ENCODE peak calls at places on chromosomes 7 and 10, in seven cellular contexts. O, D, N, A, P, S and F are unnamed samples.

GRCh38 chr10:131723601-131724530 is 176.9 kb upstream of the PPP2R2D start:
- DNase-seq in O (no peak), D (no peak), N (no peak), A (no peak), P (no peak), S (peak; percentile 31), F (no peak)

GRCh38 chr10:89685932-89686331 is 15.5 kb upstream of the KIF20B start:
- DNase-seq in O (no peak), D (no peak), N (no peak), A (no peak), P (no peak), S (no peak), F (no peak)

GRCh38 chr10:83007521-83007920 is 1131.8 kb upstream of the GHITM start:
- DNase-seq in O (no peak), D (no peak), N (no peak), A (no peak), P (no peak), S (no peak), F (no peak)

GRCh38 chr7:149496642-149497391 is 792 bp downstream of the ZNF746 start:
- DNase-seq in O (peak; percentile 33), D (peak; percentile 33), N (peak; percentile 33), A (peak; percentile 11), P (peak; percentile 23), S (no peak), F (peak; percentile 60)

GRCh38 chr7:51029131-51029530 is 246.4 kb upstream of the GRB10 start:
- DNase-seq in O (no peak), D (no peak), N (no peak), A (no peak), P (no peak), S (no peak), F (no peak)

GRCh38 chr7:112160771-112161150 is 45.4 kb downstream of the DOCK4 start:
- DNase-seq in O (no peak), D (no peak), N (peak; percentile 25), A (no peak), P (no peak), S (no peak), F (no peak)

GRCh38 chr10:99527526-99528255 is 5.1 kb upstream of the NKX2-3 start:
- DNase-seq in O (no peak), D (no peak), N (no peak), A (no peak), P (no peak), S (no peak), F (no peak)

GRCh38 chr10:102555781-102556328 is 52.1 kb downstream of the SUFU start:
- DNase-seq in O (peak; percentile 65), D (no peak), N (peak; percentile 69), A (peak; percentile 66), P (no peak), S (peak; percentile 46), F (no peak)

GRCh38 chr10:89283174-89283987 is 18.5 kb upstream of the IFIT2 start:
- DNase-seq in O (peak; percentile 56), D (no peak), N (peak; percentile 66), A (peak; percentile 83), P (no peak), S (no peak), F (no peak)